ENCODE peak calls at places on chromosomes 1 and 21, in four cellular contexts. R is HepG2, W is H1, E is GM12878. M is an unnamed sample.

GRCh38 chr1:37234941-37235418 is 200.7 kb upstream of the GRIK3 start:
- DNase-seq in R (no peak), W (no peak), E (no peak), M (no peak)

GRCh38 chr1:229841230-229841629 is 215.2 kb downstream of the URB2 start:
- DNase-seq in R (no peak), W (no peak), E (peak), M (no peak)

GRCh38 chr21:43692949-43693348 is 26.0 kb upstream of the PDXK start:
- DNase-seq in R (no peak), W (no peak), E (no peak), M (no peak)

GRCh38 chr1:1550591-1551432 is 10.4 kb upstream of the TMEM240 start:
- DNase-seq in R (peak), W (no peak), E (no peak), M (peak)

GRCh38 chr1:240619901-240620621 is 8.1 kb upstream of the GREM2 start:
- DNase-seq in R (no peak), W (no peak), E (no peak), M (no peak)

GRCh38 chr1:221816899-221817298 is 75.0 kb upstream of the DUSP10 start:
- DNase-seq in R (no peak), W (no peak), E (no peak), M (no peak)

GRCh38 chr1:235940282-235940681 is 73.6 kb upstream of the LYST start:
- DNase-seq in R (no peak), W (no peak), E (no peak), M (no peak)

GRCh38 chr1:37817481-37817880 is 9.5 kb upstream of the YRDC start:
- DNase-seq in R (no peak), W (no peak), E (no peak), M (no peak)

GRCh38 chr1:168585191-168585590 is 8.8 kb downstream of the XCL1 start:
- DNase-seq in R (no peak), W (no peak), E (no peak), M (no peak)

GRCh38 chr1:184354719-184355118 is 32.1 kb upstream of the C1orf21 start:
- DNase-seq in R (no peak), W (no peak), E (no peak), M (no peak)

GRCh38 chr1:228104526-228105251 is 1.6 kb upstream of the C1orf35 start:
- DNase-seq in R (no peak), W (no peak), E (no peak), M (peak)

GRCh38 chr1:35565742-35566133 is 7.4 kb upstream of the TFAP2E start:
- DNase-seq in R (no peak), W (no peak), E (no peak), M (no peak)

GRCh38 chr1:53682369-53682685 is 56.6 kb downstream of the GLIS1 start:
- DNase-seq in R (no peak), W (no peak), E (no peak), M (no peak)

GRCh38 chr1:186775031-186775430 is 53.7 kb upstream of the PLA2G4A start:
- DNase-seq in R (no peak), W (no peak), E (no peak), M (no peak)

GRCh38 chr1:65431111-65431705 is 10.7 kb downstream of the LEPR start:
- DNase-seq in R (peak), W (no peak), E (no peak), M (peak)

DNA sequence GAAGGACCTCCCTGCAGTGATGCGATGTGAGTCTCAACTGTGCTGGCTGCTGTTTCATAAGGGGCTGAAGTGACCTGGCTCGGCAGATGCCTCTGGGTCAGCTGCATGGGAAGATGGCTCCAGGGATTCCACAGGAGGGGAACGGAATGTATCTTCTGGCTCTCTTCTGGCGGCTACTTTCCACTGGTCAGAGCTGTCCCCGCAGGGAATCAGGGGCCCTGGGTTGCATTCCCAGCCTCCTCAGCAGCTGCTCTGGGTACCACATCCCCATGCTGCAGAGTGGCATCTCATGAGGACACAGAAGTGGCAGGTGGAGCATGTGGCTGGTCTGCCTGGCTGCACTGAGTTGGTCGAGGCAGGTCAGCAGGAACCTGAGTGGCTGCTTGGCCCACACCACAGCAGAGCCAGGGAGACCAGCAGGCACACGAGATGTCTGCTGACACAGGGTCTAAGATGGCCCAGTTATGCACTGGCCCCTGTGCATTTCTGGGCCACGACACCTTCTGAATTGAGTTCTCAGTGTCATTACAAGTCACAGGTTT is 42.8 kb downstream of the POFUT2 start:
- DNase-seq in R (no peak), W (no peak), E (no peak), M (no peak)
- TF ChIP-seq ATF2 in R (no peak), W (no peak), E (no peak), M (no peak)

GRCh38 chr21:45612096-45613019 is 31.2 kb upstream of the PCBP3 start:
- DNase-seq in R (no peak), W (no peak), E (no peak), M (no peak)

GRCh38 chr21:45603481-45603880 is 40.0 kb upstream of the PCBP3 start:
- DNase-seq in R (no peak), W (no peak), E (no peak), M (no peak)

GRCh38 chr21:45607922-45608295 is 35.6 kb upstream of the PCBP3 start:
- DNase-seq in R (no peak), W (no peak), E (no peak), M (no peak)

GRCh38 chr21:45611296-45611695 is 32.2 kb upstream of the PCBP3 start:
- DNase-seq in R (no peak), W (no peak), E (no peak), M (no peak)

DNA sequence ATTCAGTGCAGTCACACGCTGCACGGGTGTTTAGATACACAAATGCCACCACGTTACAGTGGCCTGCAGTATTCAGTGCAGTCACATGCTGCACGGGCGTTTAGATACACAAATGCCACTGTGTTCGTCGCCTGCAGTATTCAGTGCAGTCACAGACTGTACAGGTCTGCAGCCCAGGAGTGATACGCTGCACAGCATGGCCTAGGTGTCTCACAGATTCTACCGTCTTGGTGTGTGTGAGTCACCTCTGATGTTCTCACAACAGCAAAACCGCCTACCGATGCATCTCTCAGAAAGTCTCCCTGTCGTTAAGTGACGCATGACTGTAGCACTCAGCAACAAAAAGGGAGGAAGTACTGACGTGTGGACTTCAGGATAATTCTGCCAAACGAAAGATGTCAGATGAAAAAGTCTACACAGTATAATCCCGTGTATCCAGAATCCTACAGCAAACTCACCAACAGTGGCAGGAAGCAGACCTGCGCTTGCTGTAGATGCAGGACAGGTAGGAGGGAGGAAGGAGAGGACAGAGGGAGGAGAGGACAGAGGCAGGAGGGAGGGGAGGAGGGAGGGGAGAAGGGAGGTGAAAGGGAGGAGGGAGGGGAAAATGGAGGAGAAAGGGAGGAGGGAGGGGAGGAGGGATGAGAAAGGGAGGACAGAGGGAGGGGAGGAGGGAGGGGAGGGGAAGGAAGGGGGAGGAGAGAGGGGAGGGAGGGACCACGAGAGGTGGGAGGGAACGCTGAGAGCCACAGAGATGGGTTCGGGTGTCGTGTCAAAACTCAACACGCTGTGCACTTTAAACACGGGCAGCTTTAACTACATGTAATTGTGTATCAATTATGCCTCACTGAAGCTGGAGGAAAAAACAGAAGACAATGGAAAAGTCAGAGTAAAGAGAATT is 36.3 kb upstream of the PCBP3 start:
- DNase-seq in R (no peak), W (no peak), E (no peak), M (no peak)
- TF ChIP-seq KDM1A in R (no peak), W (no peak), E (no peak), M (no peak)

GRCh38 chr21:18041012-18041411 is 203.6 kb upstream of the CHODL start:
- DNase-seq in R (peak), W (no peak), E (no peak), M (no peak)
- TF ChIP-seq ATF2 in R (no peak), W (no peak), E (no peak), M (no peak)

GRCh38 chr1:201739492-201740085 is 89.4 kb upstream of the IPO9 start:
- DNase-seq in R (no peak), W (no peak), E (no peak), M (no peak)
- TF ChIP-seq KDM1A in R (no peak), W (no peak), E (no peak), M (no peak)

DNA sequence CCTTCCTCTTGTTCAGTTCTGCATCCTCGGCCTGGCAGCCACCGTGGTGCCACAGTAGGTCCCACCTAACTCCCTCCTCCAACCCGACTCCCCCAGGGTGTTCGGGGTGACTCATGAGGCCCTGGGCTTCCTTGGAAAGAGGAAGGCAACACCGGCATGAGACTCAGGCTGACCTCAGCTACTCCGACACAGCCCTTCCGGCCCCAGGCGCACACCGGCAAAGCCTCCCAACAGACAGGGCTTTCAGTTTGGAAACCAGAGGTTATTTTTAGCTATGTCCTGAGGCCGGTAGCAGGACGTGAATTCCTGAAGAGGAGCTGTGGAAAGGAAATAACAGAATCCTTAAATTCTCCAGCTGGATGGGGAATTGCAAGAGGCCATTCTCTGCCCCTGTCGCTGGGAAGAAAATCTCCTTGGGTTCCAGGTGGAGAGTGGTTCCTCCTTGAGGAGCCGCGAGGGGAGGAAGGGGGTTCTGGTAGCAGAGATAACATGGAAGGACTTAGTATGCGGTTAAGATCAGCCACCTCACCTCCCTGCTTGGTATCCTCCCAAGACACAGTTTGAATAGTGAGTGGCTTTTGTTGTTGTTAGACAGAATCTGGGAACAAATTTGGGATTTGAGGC is 24.4 kb downstream of the PLXNA2 start:
- DNase-seq in R (no peak), W (no peak), E (no peak), M (peak)
- TF ChIP-seq ATF2 in R (no peak), W (no peak), E (no peak), M (no peak)

GRCh38 chr1:88061830-88062177 is 622.3 kb upstream of the PKN2 start:
- DNase-seq in R (no peak), W (no peak), E (no peak), M (no peak)

GRCh38 chr1:88060112-88060673 is 623.9 kb upstream of the PKN2 start:
- DNase-seq in R (no peak), W (no peak), E (no peak), M (no peak)

GRCh38 chr1:88062650-88063153 is 621.4 kb upstream of the PKN2 start:
- DNase-seq in R (no peak), W (no peak), E (no peak), M (no peak)

GRCh38 chr1:88061106-88061829 is 622.8 kb upstream of the PKN2 start:
- DNase-seq in R (peak), W (peak), E (no peak), M (peak)

GRCh38 chr1:88063605-88064004 is 620.5 kb upstream of the PKN2 start:
- DNase-seq in R (no peak), W (no peak), E (no peak), M (no peak)
- TF ChIP-seq KDM1A in R (no peak), W (no peak), E (no peak), M (no peak)